ENCODE peak calls at places on chromosomes 13 and 19, in nine cellular contexts. W is HCEC 1CT; T is progenitor cell of endocrine pancreas; Y is activated naive CD4-positive, alpha-beta T cell treated with anti-CD3 and anti-CD28 coated beads, Interleukin-2, amount 10 ng/mL, durations not matched to agents 7 days and 5 days; O is kidney tubule cell; M is GM20000; C is GM23248; A is choroid plexus epithelial cell; Z is activated T-helper 1 cell treated with Interleukin-2 at 50 U/mL for 16 hours. F is an unnamed sample.
A peak's percentile ranks its signal among the peaks of the same experiment; 100 is the strongest.

GRCh38 chr19:43820098-43820860 is 6.8 kb upstream of the ZNF283 start:
- DNase-seq in W (no peak), T (no peak), Y (peak; percentile 32), O (peak; percentile 22), M (no peak), C (peak; percentile 78), A (peak; percentile 53), Z (no peak), F (peak; percentile 42)

GRCh38 chr19:8575467-8575997 is 1.7 kb downstream of the MYO1F start:
- DNase-seq in W (no peak), T (no peak), Y (peak; percentile 70), O (no peak), M (no peak), C (peak; percentile 65), A (peak; percentile 47), Z (peak; percentile 46), F (peak; percentile 35)

GRCh38 chr13:113837554-113838355 is 26.1 kb downstream of the GAS6 start:
- DNase-seq in W (peak; percentile 98), T (no peak), Y (no peak), O (peak; percentile 92), M (no peak), C (peak; percentile 99), A (peak; percentile 99), Z (no peak), F (peak; percentile 98)

GRCh38 chr13:112114391-112114790 is 47.4 kb downstream of the SOX1 start:
- DNase-seq in W (no peak), T (no peak), Y (no peak), O (no peak), M (no peak), C (no peak), A (no peak), Z (no peak), F (no peak)

GRCh38 chr19:49437231-49437630 is 4.1 kb downstream of the SLC17A7 start:
- DNase-seq in W (no peak), T (no peak), Y (no peak), O (no peak), M (no peak), C (no peak), A (no peak), Z (no peak), F (no peak)

GRCh38 chr19:46133777-46134231 is 9.3 kb upstream of the IGFL3 start:
- DNase-seq in W (no peak), T (no peak), Y (no peak), O (peak; percentile 36), M (no peak), C (no peak), A (no peak), Z (no peak), F (no peak)

GRCh38 chr13:113532156-113532806 is 41.8 kb upstream of the DCUN1D2 start:
- DNase-seq in W (no peak), T (no peak), Y (no peak), O (peak; percentile 71), M (no peak), C (no peak), A (peak; percentile 57), Z (no peak), F (peak; percentile 31)

GRCh38 chr13:49454388-49455015 is 10.4 kb downstream of the SETDB2 start:
- DNase-seq in W (peak; percentile 82), T (no peak), Y (no peak), O (no peak), M (peak; percentile 54), C (peak; percentile 75), A (peak; percentile 85), Z (no peak), F (peak; percentile 88)

GRCh38 chr19:51179297-51179696 is 37.2 kb downstream of the SIGLEC7 start:
- DNase-seq in W (no peak), T (no peak), Y (no peak), O (no peak), M (no peak), C (no peak), A (no peak), Z (no peak), F (no peak)

GRCh38 chr13:114152831-114153371 is 20.5 kb upstream of the RASA3 start:
- DNase-seq in W (no peak), T (no peak), Y (peak; percentile 13), O (no peak), M (no peak), C (peak; percentile 12), A (peak; percentile 69), Z (no peak), F (no peak)

GRCh38 chr19:29881386-29881785 is 60.7 kb upstream of the URI1 start:
- DNase-seq in W (no peak), T (no peak), Y (peak; percentile 11), O (peak; percentile 11), M (no peak), C (peak; percentile 60), A (no peak), Z (no peak), F (peak; percentile 18)

GRCh38 chr19:9498183-9498902 is at the start of gene ZNF560:
- DNase-seq in W (no peak), T (no peak), Y (peak; percentile 38), O (no peak), M (no peak), C (peak; percentile 59), A (peak; percentile 13), Z (no peak), F (peak; percentile 12)

GRCh38 chr19:52889931-52890330 is 7.5 kb downstream of the ZNF320 start:
- DNase-seq in W (no peak), T (no peak), Y (no peak), O (no peak), M (no peak), C (no peak), A (no peak), Z (no peak), F (no peak)

GRCh38 chr13:40221460-40222201 is 444.8 kb downstream of the FOXO1 start:
- DNase-seq in W (peak; percentile 55), T (no peak), Y (peak; percentile 28), O (peak; percentile 82), M (no peak), C (peak; percentile 37), A (peak; percentile 99), Z (no peak), F (no peak)

GRCh38 chr13:35225159-35225558 is 251.3 kb downstream of the MAB21L1 start:
- DNase-seq in W (no peak), T (no peak), Y (no peak), O (no peak), M (no peak), C (no peak), A (no peak), Z (no peak), F (no peak)

GRCh38 chr19:45472557-45473365 is 5.0 kb downstream of the FOSB start:
- DNase-seq in W (no peak), T (no peak), Y (peak; percentile 54), O (peak; percentile 35), M (no peak), C (peak; percentile 35), A (no peak), Z (no peak), F (no peak)

GRCh38 chr19:2627319-2627829 is 75.1 kb downstream of the GNG7 start:
- DNase-seq in W (peak; percentile 99), T (no peak), Y (no peak), O (peak; percentile 100), M (no peak), C (peak; percentile 100), A (peak; percentile 98), Z (no peak), F (peak; percentile 99)

GRCh38 chr19:30069535-30070197 is 127.6 kb downstream of the URI1 start:
- DNase-seq in W (no peak), T (peak; percentile 6), Y (no peak), O (no peak), M (no peak), C (no peak), A (no peak), Z (no peak), F (no peak)

GRCh38 chr13:39957868-39958676 is 302.6 kb downstream of the COG6 start:
- DNase-seq in W (no peak), T (no peak), Y (no peak), O (no peak), M (no peak), C (no peak), A (no peak), Z (no peak), F (no peak)

GRCh38 chr13:18212873-18213272 is 968.8 kb downstream of the TUBA3C start:
- DNase-seq in W (peak; percentile 13), T (no peak), Y (peak; percentile 46), O (no peak), M (peak; percentile 12), C (no peak), A (peak; percentile 6), Z (no peak), F (peak; percentile 1)

GRCh38 chr13:48741377-48741776 is 87.6 kb downstream of the CYSLTR2 start:
- DNase-seq in W (no peak), T (no peak), Y (no peak), O (no peak), M (no peak), C (no peak), A (peak; percentile 90), Z (no peak), F (peak; percentile 57)

GRCh38 chr13:51955281-51955771 is 55.9 kb downstream of the ATP7B start:
- DNase-seq in W (no peak), T (no peak), Y (no peak), O (no peak), M (no peak), C (no peak), A (no peak), Z (no peak), F (no peak)

GRCh38 chr19:19055701-19056100 is 8.1 kb upstream of the SLC25A42 start:
- DNase-seq in W (no peak), T (no peak), Y (no peak), O (no peak), M (no peak), C (no peak), A (no peak), Z (no peak), F (no peak)

GRCh38 chr19:55640043-55640576 is 692 bp upstream of the ZNF580 start:
- DNase-seq in W (no peak), T (no peak), Y (peak; percentile 76), O (peak; percentile 80), M (peak; percentile 73), C (peak; percentile 93), A (peak; percentile 83), Z (peak; percentile 59), F (peak; percentile 68)

GRCh38 chr13:42876810-42877550 is 95.6 kb downstream of the FAM216B start:
- DNase-seq in W (peak; percentile 79), T (no peak), Y (no peak), O (peak; percentile 18), M (no peak), C (peak; percentile 85), A (peak; percentile 72), Z (no peak), F (peak; percentile 66)

GRCh38 chr19:32387701-32388392 is 17.7 kb upstream of the DPY19L3 start:
- DNase-seq in W (peak; percentile 62), T (no peak), Y (no peak), O (no peak), M (no peak), C (peak; percentile 83), A (peak; percentile 12), Z (no peak), F (peak; percentile 62)

F was measured in IMR-90.